ENCODE peak calls at places on chromosomes 7 and 10, in nine cellular contexts. T is naive B cell; A is HFF-Myc; K is T-helper 2 cell; Z is NCI-H524 treated with DMSO at 0.1 percent for 48 hours; C is right lobe of liver; P is CD4-positive, alpha-beta T cell; E is amygdala; F is skeletal muscle cell. X is an unnamed sample.

GRCh38 chr7:15554744-15555143 is 7.1 kb downstream of the AGMO start:
- DNase-seq in T (no peak), Z (no peak), P (no peak), C (no peak), A (no peak), K (no peak), E (no peak), F (no peak), X (no peak)

GRCh38 chr10:95755511-95756004 is 405 bp upstream of the ENTPD1 start:
- DNase-seq in P (no peak), C (peak), Z (no peak), E (no peak), A (no peak), T (no peak), K (no peak), F (no peak), X (no peak)

GRCh38 chr7:47074702-47075153 is 507.2 kb downstream of the TNS3 start:
- DNase-seq in T (no peak), C (no peak), K (no peak), A (no peak), Z (no peak), P (no peak), F (no peak), E (no peak), X (no peak)

GRCh38 chr10:11164806-11165590 is 147.3 kb downstream of the CELF2 start:
- DNase-seq in E (peak), Z (no peak), F (peak), K (peak), T (peak), C (peak), P (peak), A (peak), X (peak)

GRCh38 chr10:102146971-102147428 is 5.2 kb upstream of the NOLC1 start:
- DNase-seq in C (no peak), Z (no peak), P (no peak), A (no peak), E (no peak), F (no peak), K (no peak), T (no peak), X (no peak)

GRCh38 chr10:84296071-84296981 is 32.1 kb upstream of the CCSER2 start:
- DNase-seq in C (no peak), E (no peak), P (no peak), Z (no peak), K (no peak), T (no peak), A (no peak), F (peak), X (no peak)

GRCh38 chr7:117458977-117459583 is 20.7 kb upstream of the CFTR start:
- DNase-seq in A (peak), C (no peak), E (no peak), P (no peak), Z (no peak), K (no peak), T (no peak), F (no peak), X (no peak)

GRCh38 chr10:51000164-51000563 is 74.1 kb upstream of the PRKG1 start:
- DNase-seq in T (no peak), F (peak), K (no peak), P (no peak), C (no peak), A (no peak), E (no peak), Z (no peak), X (no peak)

GRCh38 chr10:45181483-45181882 is 133.9 kb downstream of the OR13A1 start:
- DNase-seq in T (no peak), F (no peak), P (no peak), E (no peak), C (no peak), A (no peak), K (no peak), Z (no peak), X (no peak)